ENCODE peak calls at places on chromosomes 5 and 9, in seven cellular contexts. U is esophagus squamous epithelium, C is prostate gland, F is body of pancreas, Y is ovary, W is spleen, S is uterus. A is an unnamed sample. For H3K27me3 and H3K36me3, the result is how much of the 10 kb centered on the place peaks cover.

GRCh38 chr5:80119337-80119736 is 84.2 kb downstream of the THBS4 start:
- DNase-seq in C (no peak), S (no peak), Y (no peak), F (no peak), W (no peak), U (no peak), A (no peak)

GRCh38 chr5:6404129-6404528 is 25.8 kb upstream of the MED10 start:
- DNase-seq in U (no peak), F (no peak), W (no peak), Y (no peak), C (no peak), S (no peak), A (no peak)

GRCh38 chr5:129852747-129853352 is 51.4 kb upstream of the CHSY3 start:
- DNase-seq in S (peak), F (peak), U (peak), C (peak), W (peak), Y (peak), A (peak)

GRCh38 chr5:107381189-107381856 is 289.4 kb downstream of the EFNA5 start:
- DNase-seq in Y (no peak), C (no peak), U (no peak), S (no peak), F (no peak), W (no peak), A (no peak)

GRCh38 chr5:19044931-19045695 is 942.9 kb downstream of the CDH18 start:
- DNase-seq in F (no peak), W (no peak), Y (no peak), C (no peak), U (no peak), S (no peak), A (no peak)

GRCh38 chr9:117535439-117535838 is 120.6 kb upstream of the ASTN2 start:
- DNase-seq in W (no peak), S (no peak), C (no peak), F (peak), Y (no peak), U (no peak), A (no peak)

GRCh38 chr9:87615547-87616148 is 110.3 kb upstream of the CTSL start:
- DNase-seq in W (no peak), U (no peak), F (no peak), C (no peak), S (no peak), Y (no peak), A (no peak)

GRCh38 chr5:179258922-179259730 is 86.1 kb downstream of the ADAMTS2 start:
- DNase-seq in C (no peak), W (peak), S (peak), Y (peak), U (no peak), F (no peak), A (no peak)

GRCh38 chr9:86531273-86531672 is 177.1 kb upstream of the TUT7 start:
- DNase-seq in S (no peak), F (no peak), Y (no peak), C (no peak), U (no peak), W (no peak), A (no peak)

GRCh38 chr5:51821697-51822096 is 438.4 kb downstream of the ISL1 start:
- DNase-seq in S (no peak), W (no peak), F (no peak), U (no peak), Y (no peak), C (no peak), A (no peak)

GRCh38 chr9:36791204-36791948 is 218.7 kb downstream of the MELK start:
- DNase-seq in U (no peak), W (no peak), Y (no peak), F (no peak), S (no peak), C (no peak), A (no peak)

GRCh38 chr9:137458194-137459146 is 664 bp downstream of the NSMF start:
- DNase-seq in Y (peak), F (peak), U (no peak), S (peak), W (peak), C (no peak), A (no peak)

GRCh38 chr5:14421851-14422250 is 159.7 kb upstream of the OTULINL start:
- DNase-seq in S (no peak), C (no peak), W (no peak), F (no peak), Y (no peak), U (no peak), A (no peak)

GRCh38 chr9:120946259-120946658 is 19.7 kb upstream of the TRAF1 start:
- DNase-seq in C (no peak), Y (no peak), W (no peak), S (no peak), U (no peak), F (no peak), A (no peak)

GRCh38 chr9:87080512-87081225 is 133.4 kb upstream of the GAS1 start:
- DNase-seq in F (no peak), S (no peak), Y (no peak), U (no peak), C (no peak), W (no peak), A (no peak)

GRCh38 chr9:111966851-111967250 is 70.2 kb downstream of the UGCG start:
- DNase-seq in C (no peak), F (no peak), W (no peak), Y (no peak), S (no peak), U (no peak), A (no peak)

GRCh38 chr9:28293691-28294090 is 720.4 kb upstream of the C9orf72 start:
- DNase-seq in S (no peak), Y (no peak), W (no peak), C (no peak), F (no peak), U (no peak), A (no peak)

GRCh38 chr9:137691648-137692357 is 73.0 kb downstream of the EHMT1 start:
- DNase-seq in C (no peak), Y (no peak), S (no peak), U (no peak), W (peak), F (peak), A (no peak)

GRCh38 chr5:117118499-117118898 is 543.9 kb upstream of the SEMA6A start:
- DNase-seq in S (no peak), C (no peak), U (no peak), F (no peak), W (no peak), Y (no peak), A (no peak)

GRCh38 chr9:36250079-36250478 is 8.2 kb downstream of the GNE start:
- DNase-seq in S (no peak), U (no peak), W (no peak), Y (no peak), C (no peak), F (no peak), A (no peak)

GRCh38 chr5:131514316-131515275 is 120.4 kb downstream of the RAPGEF6 start:
- DNase-seq in S (no peak), U (no peak), Y (no peak), W (no peak), F (no peak), C (no peak), A (no peak)

GRCh38 chr5:138491669-138492551 is 26.6 kb downstream of the EGR1 start:
- DNase-seq in Y (peak), W (peak), C (peak), S (peak), U (peak), F (peak), A (peak)

GRCh38 chr5:88833371-88834107 is 49.4 kb downstream of the MEF2C start:
- DNase-seq in U (no peak), W (peak), F (peak), Y (peak), S (peak), C (no peak), A (no peak)

GRCh38 chr5:173673295-173674170 is 57.1 kb upstream of the BOD1 start:
- DNase-seq in C (no peak), S (no peak), Y (no peak), F (peak), U (no peak), W (no peak), A (no peak)

GRCh38 chr5:116944171-116944570 is 369.5 kb upstream of the SEMA6A start:
- DNase-seq in W (no peak), C (peak), Y (no peak), F (no peak), S (no peak), U (no peak), A (no peak)

GRCh38 chr5:127666043-127666716 is 17.3 kb downstream of the CTXN3 start:
- DNase-seq in Y (no peak), W (no peak), U (no peak), F (no peak), S (no peak), C (no peak), A (no peak)

GRCh38 chr9:18587988-18588387 is 114.0 kb downstream of the ADAMTSL1 start:
- DNase-seq in Y (no peak), F (no peak), C (no peak), W (no peak), S (no peak), U (no peak), A (no peak)

GRCh38 chr5:154476343-154477213 is 1.4 kb downstream of the HAND1 start:
- DNase-seq in W (no peak), F (no peak), C (no peak), U (no peak), Y (no peak), S (no peak), A (no peak)

GRCh38 chr5:96388186-96388585 is 44.9 kb downstream of the PCSK1 start:
- DNase-seq in F (no peak), Y (no peak), C (no peak), W (no peak), S (no peak), U (no peak), A (no peak)

GRCh38 chr5:111063709-111064322 is 7.7 kb upstream of the TSLP start:
- DNase-seq in U (no peak), C (no peak), W (no peak), Y (no peak), F (no peak), S (no peak), A (no peak)

GRCh38 chr5:52077941-52078825 is 694.9 kb downstream of the ISL1 start:
- DNase-seq in W (no peak), C (no peak), S (no peak), Y (no peak), F (no peak), U (no peak), A (no peak)

GRCh38 chr5:100668511-100668910 is 133.3 kb downstream of the FAM174A start:
- DNase-seq in S (no peak), F (no peak), Y (no peak), W (no peak), C (no peak), U (no peak), A (no peak)

GRCh38 chr5:90640484-90641059 is 82.0 kb downstream of the ADGRV1 start:
- DNase-seq in S (no peak), Y (no peak), W (no peak), U (no peak), C (peak), F (peak), A (no peak)

GRCh38 chr5:42377496-42377895 is 45.7 kb upstream of the GHR start:
- DNase-seq in C (no peak), Y (no peak), F (no peak), S (no peak), W (no peak), U (no peak), A (no peak)

GRCh38 chr5:64502181-64502580 is 3.6 kb upstream of the RGS7BP start:
- DNase-seq in C (no peak), F (no peak), U (no peak), W (no peak), Y (no peak), S (no peak), A (no peak)

GRCh38 chr9:95127249-95128176 is 190.0 kb downstream of the FANCC start:
- DNase-seq in W (peak), S (peak), F (peak), U (peak), C (peak), Y (peak), A (peak)

GRCh38 chr9:90942555-90942954 is 140.9 kb downstream of the SYK start:
- DNase-seq in F (no peak), S (no peak), Y (no peak), C (peak), U (no peak), W (no peak), A (no peak)

GRCh38 chr9:126366366-126367011 is 39.9 kb downstream of the MVB12B start:
- DNase-seq in Y (no peak), W (no peak), F (no peak), U (no peak), S (no peak), C (no peak), A (no peak)
- TF ChIP-seq POLR2A in Y (no peak), W (no peak), F (no peak), U (no peak), S (no peak), C (no peak), A (no peak)

GRCh38 chr9:93945400-93946337 is 9.5 kb downstream of the BARX1 start:
- DNase-seq in Y (no peak), U (no peak), F (no peak), C (no peak), S (no peak), W (no peak), A (no peak)
- H3K27me3 ChIP-seq in Y (under half), U (under half), F (under half), C (under half), S (half or more), W (half or more), A (under half)

DNA sequence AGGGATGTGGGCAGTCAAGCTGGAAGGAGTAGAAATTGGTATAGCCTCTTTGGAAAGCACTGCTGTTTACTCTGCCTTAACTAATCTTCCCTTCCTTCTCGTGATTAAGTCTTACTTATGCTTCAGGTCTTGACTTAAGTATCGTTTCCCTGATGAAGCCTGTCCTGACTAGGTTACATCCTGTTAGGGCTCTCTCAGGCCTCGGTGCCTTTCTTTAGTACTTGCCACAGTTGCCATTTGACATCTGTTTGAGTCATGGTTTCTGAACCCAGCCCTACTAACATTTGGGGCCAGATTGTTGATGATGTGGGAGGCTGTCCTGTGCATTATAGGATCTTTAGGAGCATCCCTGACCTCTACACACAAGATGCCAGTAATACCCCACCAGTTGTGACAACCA is 94.4 kb downstream of the GAPVD1 start:
- DNase-seq in F (no peak), C (no peak), Y (no peak), W (no peak), U (no peak), S (no peak), A (no peak)
- H3K36me3 ChIP-seq in F (under half), C (under half), Y (under half), W (under half), U (under half), S (under half), A (under half)

GRCh38 chr9:110130791-110131416 is 77.1 kb downstream of the C9orf152 start:
- DNase-seq in U (no peak), W (no peak), F (no peak), S (no peak), Y (no peak), C (no peak), A (no peak)
- TF ChIP-seq POLR2A in U (no peak), W (no peak), F (no peak), S (no peak), Y (no peak), C (no peak), A (no peak)

GRCh38 chr5:133370904-133371303 is 241.4 kb downstream of the FSTL4 start:
- DNase-seq in W (no peak), F (no peak), U (no peak), C (no peak), S (no peak), Y (no peak), A (no peak)

GRCh38 chr5:133368009-133368408 is 244.3 kb downstream of the FSTL4 start:
- DNase-seq in W (no peak), S (no peak), C (no peak), Y (no peak), F (no peak), U (no peak), A (no peak)

GRCh38 chr5:133370281-133370890 is 242.0 kb downstream of the FSTL4 start:
- DNase-seq in W (no peak), Y (no peak), U (no peak), S (no peak), C (no peak), F (no peak), A (no peak)

GRCh38 chr5:133367413-133367812 is 244.9 kb downstream of the FSTL4 start:
- DNase-seq in U (no peak), F (no peak), W (no peak), S (no peak), Y (no peak), C (no peak), A (no peak)

DNA sequence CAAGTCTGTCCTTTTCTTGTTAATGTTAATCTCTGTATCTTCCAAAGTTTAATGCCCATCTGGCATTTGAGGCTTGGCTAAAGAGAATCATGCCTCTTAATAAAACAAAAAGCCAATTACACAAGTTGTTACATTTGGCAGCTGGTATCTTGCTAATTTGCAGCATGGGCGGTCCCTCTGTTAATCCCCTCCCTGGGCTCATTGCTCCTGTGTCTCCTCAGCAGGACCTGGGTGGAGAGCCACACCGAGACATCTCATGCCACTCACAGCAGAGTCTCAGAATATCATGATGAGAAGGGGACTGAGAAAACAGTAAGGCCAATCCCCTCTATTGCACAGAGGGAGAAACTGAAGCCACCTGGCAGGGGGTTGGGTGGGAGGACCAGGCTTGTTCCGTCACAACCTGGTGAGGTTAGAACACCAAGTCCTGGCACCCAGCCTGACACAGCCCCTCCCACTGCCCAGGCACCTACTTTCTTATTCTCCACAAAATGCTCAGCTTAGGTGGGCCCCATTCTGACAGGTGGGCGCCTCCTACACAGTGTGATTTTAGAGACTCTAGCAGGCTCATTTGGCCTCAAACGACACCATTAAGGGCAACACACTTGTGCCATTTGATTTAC is 243.1 kb downstream of the FSTL4 start:
- DNase-seq in C (no peak), F (no peak), Y (no peak), S (no peak), W (no peak), U (no peak), A (no peak)
- H3K27me3 ChIP-seq in C (under half), F (under half), Y (under half), S (under half), W (under half), U (under half), A (under half)

DNA sequence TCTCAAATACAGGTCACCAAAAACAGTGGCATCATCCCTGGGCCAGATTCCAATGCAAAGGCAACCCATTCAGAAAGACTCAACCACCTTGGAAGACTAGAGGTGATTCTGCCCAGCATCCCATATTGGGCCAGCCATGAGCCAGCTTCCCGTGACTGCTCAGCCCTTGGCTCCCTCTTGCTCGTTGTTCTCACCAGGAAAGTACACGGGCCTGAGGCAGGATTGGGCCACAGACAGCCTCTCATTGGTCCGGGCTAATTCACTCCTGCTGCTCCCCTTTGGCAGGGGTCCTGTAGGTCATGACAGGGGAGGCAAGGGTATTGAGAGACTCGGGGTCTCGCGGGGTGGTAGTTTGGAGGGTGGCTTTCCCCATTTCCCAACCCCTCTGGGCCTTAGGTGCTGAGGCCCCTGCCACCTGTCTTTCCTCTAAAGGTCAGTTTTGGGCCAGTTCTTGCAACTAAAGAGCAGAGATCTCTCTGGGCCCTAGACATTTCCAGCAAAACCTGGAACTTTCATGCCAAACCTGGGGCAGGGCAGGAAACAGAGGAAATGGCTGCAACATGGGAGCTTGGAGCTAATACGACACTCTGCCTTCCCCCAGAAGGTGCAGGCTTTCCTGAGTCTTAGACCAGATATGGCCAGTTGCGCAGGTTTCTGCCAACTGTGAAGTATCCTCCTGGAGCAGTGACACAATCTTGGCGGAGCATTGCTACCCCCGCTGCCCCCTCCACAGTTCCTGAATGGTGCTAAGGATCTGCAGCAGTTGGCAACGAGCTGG is 22.0 kb upstream of the FGFR4 start:
- DNase-seq in C (no peak), W (peak), U (no peak), S (no peak), F (no peak), Y (no peak), A (no peak)
- H3K36me3 ChIP-seq in C (under half), W (under half), U (under half), S (under half), F (under half), Y (under half), A (under half)

DNA sequence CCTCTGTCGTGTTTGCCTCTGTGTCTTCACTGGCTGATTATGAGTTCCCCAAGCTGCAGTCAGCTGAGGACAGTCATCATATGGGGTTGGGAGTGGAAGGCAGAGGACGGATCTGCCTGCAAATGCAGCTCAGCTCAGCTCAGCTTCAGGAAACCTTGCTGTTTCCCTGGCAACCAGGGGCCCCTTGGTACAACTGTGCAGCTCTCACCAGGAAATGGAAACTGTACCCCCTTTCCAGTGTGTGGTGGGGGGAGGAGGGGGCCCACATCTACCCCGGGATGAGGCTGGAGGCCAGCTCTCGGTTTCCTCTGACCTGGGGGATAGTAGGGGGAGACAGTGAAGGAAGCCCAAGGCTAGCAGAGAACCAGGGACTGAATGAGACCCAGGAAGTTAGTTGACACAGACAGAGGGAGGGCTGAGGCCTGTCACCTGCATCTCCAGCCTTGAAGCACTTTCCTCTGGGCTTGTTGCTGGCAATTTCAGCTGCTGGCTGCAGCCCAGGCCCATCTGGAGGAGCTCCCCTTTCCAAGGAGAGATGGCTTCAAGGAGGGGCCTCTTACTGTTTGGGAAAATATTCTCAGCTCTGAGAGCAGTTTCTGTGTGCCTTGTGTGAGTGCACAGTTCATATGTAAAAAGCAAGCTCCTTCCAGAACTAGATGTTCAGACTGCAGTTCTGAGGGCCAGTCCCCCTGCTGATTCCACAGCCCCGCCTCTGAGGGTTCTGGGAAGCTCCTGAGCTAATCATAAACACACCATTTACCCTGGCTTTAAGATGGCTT is 6.9 kb downstream of the ANXA6 start:
- DNase-seq in C (no peak), S (peak), F (peak), U (no peak), W (peak), Y (peak), A (no peak)
- TF ChIP-seq POLR2A in C (no peak), S (no peak), F (no peak), U (no peak), W (no peak), Y (peak), A (no peak)

A was measured in tibial nerve.